ENCODE peak calls at places on chromosomes 4 and X, in four cellular contexts. One of them, this sample, is unnamed.

GRCh38 chrX:49155243-49155899 is 7.2 kb upstream of the MAGIX start:
- DNase-seq in mesenchymal stem cell: peak
- DNase-seq in neuronal stem cell: peak
- DNase-seq in H1: no peak
- DNase-seq in this sample: peak

GRCh38 chr4:147034372-147034771 is 88.7 kb upstream of the TTC29 start:
- DNase-seq in mesenchymal stem cell: no peak
- DNase-seq in neuronal stem cell: no peak
- DNase-seq in H1: no peak
- DNase-seq in this sample: no peak

GRCh38 chr4:186021461-186022167 is 47.3 kb upstream of the TLR3 start:
- DNase-seq in mesenchymal stem cell: peak
- DNase-seq in neuronal stem cell: peak
- DNase-seq in H1: no peak
- DNase-seq in this sample: peak

GRCh38 chr4:97867557-97868091 is 275.7 kb downstream of the STPG2 start:
- DNase-seq in mesenchymal stem cell: no peak
- DNase-seq in neuronal stem cell: no peak
- DNase-seq in H1: no peak
- DNase-seq in this sample: no peak

GRCh38 chr4:105715692-105716278 is 7.2 kb downstream of the GSTCD start:
- DNase-seq in mesenchymal stem cell: peak
- DNase-seq in neuronal stem cell: no peak
- DNase-seq in H1: no peak
- DNase-seq in this sample: no peak

GRCh38 chr4:103996637-103997036 is 276.9 kb upstream of the TACR3 start:
- DNase-seq in mesenchymal stem cell: peak
- DNase-seq in neuronal stem cell: peak
- DNase-seq in H1: peak
- DNase-seq in this sample: peak

GRCh38 chr4:14111730-14112171 is 484.2 kb upstream of the BOD1L1 start:
- DNase-seq in mesenchymal stem cell: no peak
- DNase-seq in neuronal stem cell: no peak
- DNase-seq in H1: no peak
- DNase-seq in this sample: no peak

GRCh38 chr4:138891610-138892009 is 124.0 kb upstream of the NOCT start:
- DNase-seq in mesenchymal stem cell: no peak
- DNase-seq in neuronal stem cell: no peak
- DNase-seq in H1: no peak
- DNase-seq in this sample: no peak

GRCh38 chrX:15430584-15430983 is 46.4 kb upstream of the VEGFD start:
- DNase-seq in mesenchymal stem cell: no peak
- DNase-seq in neuronal stem cell: no peak
- DNase-seq in H1: no peak
- DNase-seq in this sample: no peak

GRCh38 chr4:152356428-152357034 is 179.4 kb downstream of the FBXW7 start:
- DNase-seq in mesenchymal stem cell: peak
- DNase-seq in neuronal stem cell: no peak
- DNase-seq in H1: no peak
- DNase-seq in this sample: no peak

GRCh38 chr4:1414831-1415680 is 8.8 kb upstream of the NKX1-1 start:
- DNase-seq in mesenchymal stem cell: no peak
- DNase-seq in neuronal stem cell: no peak
- DNase-seq in H1: no peak
- DNase-seq in this sample: peak

GRCh38 chr4:97475621-97476020 is 667.7 kb downstream of the STPG2 start:
- DNase-seq in mesenchymal stem cell: no peak
- DNase-seq in neuronal stem cell: no peak
- DNase-seq in H1: no peak
- DNase-seq in this sample: no peak

GRCh38 chrX:54358424-54359211 is 772 bp upstream of the WNK3 start:
- DNase-seq in mesenchymal stem cell: peak
- DNase-seq in neuronal stem cell: peak
- DNase-seq in H1: peak
- DNase-seq in this sample: peak

GRCh38 chr4:100428051-100428450 is 89.8 kb downstream of the EMCN start:
- DNase-seq in mesenchymal stem cell: peak
- DNase-seq in neuronal stem cell: no peak
- DNase-seq in H1: no peak
- DNase-seq in this sample: no peak

GRCh38 chr4:140102406-140102805 is 51.6 kb downstream of the MAML3 start:
- DNase-seq in mesenchymal stem cell: no peak
- DNase-seq in neuronal stem cell: no peak
- DNase-seq in H1: no peak
- DNase-seq in this sample: no peak

GRCh38 chr4:167359711-167360110 is 125.4 kb upstream of the SPOCK3 start:
- DNase-seq in mesenchymal stem cell: no peak
- DNase-seq in neuronal stem cell: peak
- DNase-seq in H1: no peak
- DNase-seq in this sample: no peak

GRCh38 chrX:574355-574754 is 56.2 kb upstream of the SHOX start:
- DNase-seq in mesenchymal stem cell: no peak
- DNase-seq in neuronal stem cell: no peak
- DNase-seq in H1: no peak
- DNase-seq in this sample: no peak

GRCh38 chrX:97050413-97050812 is 166.7 kb downstream of the RPA4 start:
- DNase-seq in mesenchymal stem cell: no peak
- DNase-seq in neuronal stem cell: no peak
- DNase-seq in H1: no peak
- DNase-seq in this sample: no peak

GRCh38 chr4:39032218-39033085 is at the start of gene TMEM156:
- DNase-seq in mesenchymal stem cell: peak
- DNase-seq in neuronal stem cell: no peak
- DNase-seq in H1: no peak
- DNase-seq in this sample: no peak

GRCh38 chr4:113968473-113968872 is 11.0 kb downstream of the ARSJ start:
- DNase-seq in mesenchymal stem cell: no peak
- DNase-seq in neuronal stem cell: no peak
- DNase-seq in H1: no peak
- DNase-seq in this sample: no peak

GRCh38 chrX:119512145-119512800 is 44.0 kb downstream of the SLC25A5 start:
- DNase-seq in mesenchymal stem cell: peak
- DNase-seq in neuronal stem cell: peak
- DNase-seq in H1: peak
- DNase-seq in this sample: peak

GRCh38 chrX:74579597-74580209 is 34.7 kb downstream of the RLIM start:
- DNase-seq in mesenchymal stem cell: no peak
- DNase-seq in neuronal stem cell: no peak
- DNase-seq in H1: no peak
- DNase-seq in this sample: no peak

GRCh38 chr4:73068496-73069337 is 799 bp downstream of the COX18 start:
- DNase-seq in mesenchymal stem cell: peak
- DNase-seq in neuronal stem cell: no peak
- DNase-seq in H1: no peak
- DNase-seq in this sample: no peak

GRCh38 chr4:6649216-6649615 is 8.7 kb downstream of the MRFAP1 start:
- DNase-seq in mesenchymal stem cell: no peak
- DNase-seq in neuronal stem cell: no peak
- DNase-seq in H1: no peak
- DNase-seq in this sample: peak

GRCh38 chrX:154505726-154506125 is 10.3 kb downstream of the FAM3A start:
- DNase-seq in mesenchymal stem cell: peak
- DNase-seq in neuronal stem cell: no peak
- DNase-seq in H1: no peak
- DNase-seq in this sample: no peak

GRCh38 chrX:11401966-11402365 is 108.8 kb downstream of the AMELX start:
- DNase-seq in mesenchymal stem cell: no peak
- DNase-seq in neuronal stem cell: no peak
- DNase-seq in H1: no peak
- DNase-seq in this sample: no peak

GRCh38 chrX:43728002-43728401 is 71.9 kb downstream of the MAOA start:
- DNase-seq in mesenchymal stem cell: no peak
- DNase-seq in neuronal stem cell: no peak
- DNase-seq in H1: no peak
- DNase-seq in this sample: no peak

GRCh38 chrX:13029831-13030771 is 14.3 kb downstream of the FAM9C start:
- DNase-seq in mesenchymal stem cell: peak
- DNase-seq in neuronal stem cell: no peak
- DNase-seq in H1: no peak
- DNase-seq in this sample: peak

GRCh38 chrX:12865359-12865758 is 1.5 kb upstream of the TLR7 start:
- DNase-seq in mesenchymal stem cell: no peak
- DNase-seq in neuronal stem cell: no peak
- DNase-seq in H1: no peak
- DNase-seq in this sample: no peak

GRCh38 chrX:78652971-78653822 is 5.9 kb downstream of the RTL3 start:
- DNase-seq in mesenchymal stem cell: peak
- DNase-seq in neuronal stem cell: no peak
- DNase-seq in H1: no peak
- DNase-seq in this sample: no peak

DNA sequence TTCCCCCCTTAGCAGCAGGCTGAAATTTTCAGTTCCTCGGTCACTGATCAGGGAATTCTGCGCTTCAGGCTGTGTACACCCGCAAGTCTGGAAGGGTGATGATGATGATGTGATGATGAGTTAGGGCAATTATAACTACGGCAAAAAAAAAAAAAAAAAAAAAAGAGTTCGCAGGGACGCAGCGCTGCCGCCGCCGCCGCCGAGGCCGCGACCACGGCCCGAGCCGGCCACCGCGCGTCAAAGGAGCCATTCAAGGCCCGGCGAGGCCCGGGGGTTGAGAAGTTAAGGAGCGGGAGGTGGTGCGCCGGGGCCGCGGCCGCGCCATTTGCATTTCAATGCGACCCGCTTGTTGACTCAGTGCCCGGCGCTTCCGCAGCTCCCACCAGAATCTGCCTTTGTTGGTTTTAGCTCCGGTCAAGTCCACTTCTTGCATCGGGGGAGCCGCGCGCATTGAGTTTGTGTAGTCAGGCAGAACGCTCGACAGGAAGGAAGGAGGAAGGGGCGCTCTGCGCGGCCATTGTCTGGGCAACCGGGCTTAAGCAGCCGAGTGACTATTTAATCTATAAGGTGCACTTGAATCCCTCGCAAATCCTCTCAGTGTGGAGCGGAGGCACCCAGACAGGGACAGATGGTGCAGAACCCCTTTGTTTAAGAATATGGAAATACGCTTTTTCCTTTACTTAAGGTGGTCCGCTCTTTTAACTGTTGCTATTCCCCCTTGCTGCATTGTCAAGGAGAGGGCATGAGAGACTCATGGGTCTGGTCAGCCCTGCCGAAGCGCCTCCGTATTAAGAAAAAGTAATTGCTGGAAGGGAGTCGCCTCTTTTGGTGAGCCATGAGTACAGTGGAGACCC is 109.1 kb downstream of the SPRY1 start:
- DNase-seq in mesenchymal stem cell: peak
- DNase-seq in neuronal stem cell: peak
- DNase-seq in H1: peak
- DNase-seq in this sample: peak
- H2BK12ac ChIP-seq in mesenchymal stem cell: peak
- H2BK12ac ChIP-seq in neuronal stem cell: no peak
- H2BK12ac ChIP-seq in H1: peak
- H2BK12ac ChIP-seq in this sample: peak

GRCh38 chr4:70629469-70630090 is 1.0 kb downstream of the ENAM start:
- DNase-seq in mesenchymal stem cell: no peak
- DNase-seq in neuronal stem cell: no peak
- DNase-seq in H1: no peak
- DNase-seq in this sample: no peak

GRCh38 chr4:70628444-70628843 is at the start of gene ENAM:
- DNase-seq in mesenchymal stem cell: no peak
- DNase-seq in neuronal stem cell: no peak
- DNase-seq in H1: no peak
- DNase-seq in this sample: no peak

GRCh38 chr4:70627620-70628019 is 924 bp upstream of the ENAM start:
- DNase-seq in mesenchymal stem cell: no peak
- DNase-seq in neuronal stem cell: no peak
- DNase-seq in H1: no peak
- DNase-seq in this sample: no peak

GRCh38 chr4:70632028-70632427 is 3.5 kb downstream of the ENAM start:
- DNase-seq in mesenchymal stem cell: no peak
- DNase-seq in neuronal stem cell: no peak
- DNase-seq in H1: no peak
- DNase-seq in this sample: no peak

DNA sequence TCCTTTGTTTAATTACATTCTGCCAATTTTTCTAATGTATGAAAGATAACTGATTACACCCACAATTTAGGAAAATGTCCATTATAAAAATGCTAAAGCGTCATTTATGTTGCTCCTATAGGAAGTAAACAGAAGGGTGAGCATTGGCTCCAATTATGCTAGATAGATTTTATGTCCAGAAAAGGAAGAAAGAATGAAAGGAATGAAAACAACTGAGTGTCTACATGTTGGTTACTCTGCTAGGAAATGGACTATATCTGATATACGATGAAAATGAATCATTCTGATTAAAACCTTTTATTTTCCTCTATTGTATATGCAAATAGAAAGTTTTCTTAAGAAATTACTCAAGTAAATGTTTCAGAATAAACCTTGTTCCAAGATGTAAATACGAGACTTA is 1.6 kb downstream of the ENAM start:
- DNase-seq in mesenchymal stem cell: no peak
- DNase-seq in neuronal stem cell: no peak
- DNase-seq in H1: no peak
- DNase-seq in this sample: no peak
- H2BK12ac ChIP-seq in mesenchymal stem cell: no peak
- H2BK12ac ChIP-seq in neuronal stem cell: no peak
- H2BK12ac ChIP-seq in H1: no peak
- H2BK12ac ChIP-seq in this sample: no peak

GRCh38 chrX:63354484-63354883 is 3.4 kb upstream of the SPIN4 start:
- DNase-seq in mesenchymal stem cell: no peak
- DNase-seq in neuronal stem cell: no peak
- DNase-seq in H1: no peak
- DNase-seq in this sample: no peak

GRCh38 chrX:63350551-63350950 is 581 bp downstream of the SPIN4 start:
- DNase-seq in mesenchymal stem cell: peak
- DNase-seq in neuronal stem cell: no peak
- DNase-seq in H1: no peak
- DNase-seq in this sample: peak

GRCh38 chrX:63349307-63349706 is 1.8 kb downstream of the SPIN4 start:
- DNase-seq in mesenchymal stem cell: no peak
- DNase-seq in neuronal stem cell: no peak
- DNase-seq in H1: no peak
- DNase-seq in this sample: no peak

GRCh38 chrX:63350979-63351616 is at the start of gene SPIN4:
- DNase-seq in mesenchymal stem cell: peak
- DNase-seq in neuronal stem cell: peak
- DNase-seq in H1: peak
- DNase-seq in this sample: peak
- H2BK12ac ChIP-seq in mesenchymal stem cell: peak
- H2BK12ac ChIP-seq in neuronal stem cell: no peak
- H2BK12ac ChIP-seq in H1: peak
- H2BK12ac ChIP-seq in this sample: no peak

GRCh38 chr4:119116925-119117900 is 18.4 kb upstream of the MYOZ2 start:
- DNase-seq in mesenchymal stem cell: peak
- DNase-seq in neuronal stem cell: no peak
- DNase-seq in H1: no peak
- DNase-seq in this sample: no peak
- H2BK12ac ChIP-seq in mesenchymal stem cell: no peak
- H2BK12ac ChIP-seq in neuronal stem cell: no peak
- H2BK12ac ChIP-seq in H1: no peak
- H2BK12ac ChIP-seq in this sample: no peak

GRCh38 chrX:40552768-40553167 is 28.0 kb upstream of the ATP6AP2 start:
- DNase-seq in mesenchymal stem cell: peak
- DNase-seq in neuronal stem cell: no peak
- DNase-seq in H1: no peak
- DNase-seq in this sample: no peak

GRCh38 chrX:40563784-40564183 is 17.0 kb upstream of the ATP6AP2 start:
- DNase-seq in mesenchymal stem cell: no peak
- DNase-seq in neuronal stem cell: no peak
- DNase-seq in H1: no peak
- DNase-seq in this sample: no peak

GRCh38 chrX:40564447-40564846 is 16.3 kb upstream of the ATP6AP2 start:
- DNase-seq in mesenchymal stem cell: no peak
- DNase-seq in neuronal stem cell: no peak
- DNase-seq in H1: no peak
- DNase-seq in this sample: no peak

GRCh38 chrX:40558590-40558989 is 22.2 kb upstream of the ATP6AP2 start:
- DNase-seq in mesenchymal stem cell: no peak
- DNase-seq in neuronal stem cell: no peak
- DNase-seq in H1: no peak
- DNase-seq in this sample: no peak
- H2BK12ac ChIP-seq in mesenchymal stem cell: no peak
- H2BK12ac ChIP-seq in neuronal stem cell: no peak
- H2BK12ac ChIP-seq in H1: no peak
- H2BK12ac ChIP-seq in this sample: no peak

This sample was measured in H9.